ENCODE peak calls at places on chromosomes 13 and 19, in eight cellular contexts. One of them, this sample, is unnamed.

GRCh38 chr13:67990868-67991267 is 760.7 kb upstream of the PCDH9 start:
- DNase-seq in stimulated activated CD4-positive, alpha-beta T cell treated with anti-CD3 and anti-CD28 coated beads, TNF-alpha, amount 100 ng/mL, for 4 hours: no peak
- DNase-seq in NCI-H1436 treated with DMSO at 0.1 percent for 48 hours: no peak
- DNase-seq in A172: no peak
- DNase-seq in ELF-1: no peak
- DNase-seq in caudate nucleus: no peak
- DNase-seq in fibroblast of lung: no peak
- DNase-seq in stomach: no peak
- DNase-seq in this sample: no peak

GRCh38 chr13:106151056-106151699 is 384.3 kb downstream of the EFNB2 start:
- DNase-seq in stimulated activated CD4-positive, alpha-beta T cell treated with anti-CD3 and anti-CD28 coated beads, TNF-alpha, amount 100 ng/mL, for 4 hours: no peak
- DNase-seq in NCI-H1436 treated with DMSO at 0.1 percent for 48 hours: no peak
- DNase-seq in A172: peak; percentile 100
- DNase-seq in ELF-1: peak; percentile 45
- DNase-seq in caudate nucleus: no peak
- DNase-seq in fibroblast of lung: peak; percentile 94
- DNase-seq in stomach: no peak
- DNase-seq in this sample: peak; percentile 76

GRCh38 chr13:84605927-84606326 is 723.7 kb upstream of the SLITRK1 start:
- DNase-seq in stimulated activated CD4-positive, alpha-beta T cell treated with anti-CD3 and anti-CD28 coated beads, TNF-alpha, amount 100 ng/mL, for 4 hours: no peak
- DNase-seq in NCI-H1436 treated with DMSO at 0.1 percent for 48 hours: no peak
- DNase-seq in A172: no peak
- DNase-seq in ELF-1: peak; percentile 22
- DNase-seq in caudate nucleus: no peak
- DNase-seq in fibroblast of lung: no peak
- DNase-seq in stomach: no peak
- DNase-seq in this sample: no peak

GRCh38 chr19:34452671-34453253 is 24.6 kb downstream of the UBA2 start:
- DNase-seq in stimulated activated CD4-positive, alpha-beta T cell treated with anti-CD3 and anti-CD28 coated beads, TNF-alpha, amount 100 ng/mL, for 4 hours: no peak
- DNase-seq in NCI-H1436 treated with DMSO at 0.1 percent for 48 hours: no peak
- DNase-seq in A172: no peak
- DNase-seq in ELF-1: no peak
- DNase-seq in caudate nucleus: no peak
- DNase-seq in fibroblast of lung: peak; percentile 9
- DNase-seq in stomach: no peak
- DNase-seq in this sample: no peak

GRCh38 chr13:31860002-31860401 is 120.7 kb downstream of the RXFP2 start:
- DNase-seq in stimulated activated CD4-positive, alpha-beta T cell treated with anti-CD3 and anti-CD28 coated beads, TNF-alpha, amount 100 ng/mL, for 4 hours: no peak
- DNase-seq in NCI-H1436 treated with DMSO at 0.1 percent for 48 hours: no peak
- DNase-seq in A172: no peak
- DNase-seq in ELF-1: no peak
- DNase-seq in caudate nucleus: no peak
- DNase-seq in fibroblast of lung: no peak
- DNase-seq in stomach: no peak
- DNase-seq in this sample: no peak

GRCh38 chr13:44219808-44220544 is 153.6 kb upstream of the SERP2 start:
- DNase-seq in stimulated activated CD4-positive, alpha-beta T cell treated with anti-CD3 and anti-CD28 coated beads, TNF-alpha, amount 100 ng/mL, for 4 hours: no peak
- DNase-seq in NCI-H1436 treated with DMSO at 0.1 percent for 48 hours: no peak
- DNase-seq in A172: peak; percentile 73
- DNase-seq in ELF-1: no peak
- DNase-seq in caudate nucleus: no peak
- DNase-seq in fibroblast of lung: peak; percentile 68
- DNase-seq in stomach: no peak
- DNase-seq in this sample: no peak

GRCh38 chr19:10769533-10770491 is 51.9 kb downstream of the DNM2 start:
- DNase-seq in stimulated activated CD4-positive, alpha-beta T cell treated with anti-CD3 and anti-CD28 coated beads, TNF-alpha, amount 100 ng/mL, for 4 hours: no peak
- DNase-seq in NCI-H1436 treated with DMSO at 0.1 percent for 48 hours: no peak
- DNase-seq in A172: peak; percentile 18
- DNase-seq in ELF-1: peak; percentile 48
- DNase-seq in caudate nucleus: peak; percentile 49
- DNase-seq in fibroblast of lung: peak; percentile 34
- DNase-seq in stomach: peak; percentile 36
- DNase-seq in this sample: peak; percentile 54

GRCh38 chr13:48318714-48319457 is 15.3 kb downstream of the RB1 start:
- DNase-seq in stimulated activated CD4-positive, alpha-beta T cell treated with anti-CD3 and anti-CD28 coated beads, TNF-alpha, amount 100 ng/mL, for 4 hours: no peak
- DNase-seq in NCI-H1436 treated with DMSO at 0.1 percent for 48 hours: no peak
- DNase-seq in A172: no peak
- DNase-seq in ELF-1: peak; percentile 4
- DNase-seq in caudate nucleus: no peak
- DNase-seq in fibroblast of lung: no peak
- DNase-seq in stomach: no peak
- DNase-seq in this sample: no peak

GRCh38 chr13:29496241-29496712 is 99.2 kb downstream of the SLC7A1 start:
- DNase-seq in stimulated activated CD4-positive, alpha-beta T cell treated with anti-CD3 and anti-CD28 coated beads, TNF-alpha, amount 100 ng/mL, for 4 hours: no peak
- DNase-seq in NCI-H1436 treated with DMSO at 0.1 percent for 48 hours: no peak
- DNase-seq in A172: no peak
- DNase-seq in ELF-1: no peak
- DNase-seq in caudate nucleus: no peak
- DNase-seq in fibroblast of lung: no peak
- DNase-seq in stomach: peak; percentile 52
- DNase-seq in this sample: no peak

GRCh38 chr13:39186205-39186880 is 148.1 kb downstream of the NHLRC3 start:
- DNase-seq in stimulated activated CD4-positive, alpha-beta T cell treated with anti-CD3 and anti-CD28 coated beads, TNF-alpha, amount 100 ng/mL, for 4 hours: no peak
- DNase-seq in NCI-H1436 treated with DMSO at 0.1 percent for 48 hours: no peak
- DNase-seq in A172: no peak
- DNase-seq in ELF-1: no peak
- DNase-seq in caudate nucleus: no peak
- DNase-seq in fibroblast of lung: no peak
- DNase-seq in stomach: no peak
- DNase-seq in this sample: no peak

GRCh38 chr13:49374585-49375290 is 69.1 kb downstream of the CAB39L start:
- DNase-seq in stimulated activated CD4-positive, alpha-beta T cell treated with anti-CD3 and anti-CD28 coated beads, TNF-alpha, amount 100 ng/mL, for 4 hours: no peak
- DNase-seq in NCI-H1436 treated with DMSO at 0.1 percent for 48 hours: no peak
- DNase-seq in A172: peak; percentile 25
- DNase-seq in ELF-1: no peak
- DNase-seq in caudate nucleus: no peak
- DNase-seq in fibroblast of lung: peak; percentile 84
- DNase-seq in stomach: no peak
- DNase-seq in this sample: peak; percentile 67

GRCh38 chr19:10552596-10553053 is 8.9 kb downstream of the ATG4D start:
- DNase-seq in stimulated activated CD4-positive, alpha-beta T cell treated with anti-CD3 and anti-CD28 coated beads, TNF-alpha, amount 100 ng/mL, for 4 hours: no peak
- DNase-seq in NCI-H1436 treated with DMSO at 0.1 percent for 48 hours: no peak
- DNase-seq in A172: peak; percentile 34
- DNase-seq in ELF-1: peak; percentile 75
- DNase-seq in caudate nucleus: no peak
- DNase-seq in fibroblast of lung: peak; percentile 17
- DNase-seq in stomach: no peak
- DNase-seq in this sample: no peak

GRCh38 chr19:33718668-33719259 is 77.9 kb upstream of the KCTD15 start:
- DNase-seq in stimulated activated CD4-positive, alpha-beta T cell treated with anti-CD3 and anti-CD28 coated beads, TNF-alpha, amount 100 ng/mL, for 4 hours: no peak
- DNase-seq in NCI-H1436 treated with DMSO at 0.1 percent for 48 hours: no peak
- DNase-seq in A172: no peak
- DNase-seq in ELF-1: peak; percentile 8
- DNase-seq in caudate nucleus: no peak
- DNase-seq in fibroblast of lung: no peak
- DNase-seq in stomach: no peak
- DNase-seq in this sample: no peak

GRCh38 chr19:14081797-14082674 is 3.5 kb downstream of the C19orf67 start:
- DNase-seq in stimulated activated CD4-positive, alpha-beta T cell treated with anti-CD3 and anti-CD28 coated beads, TNF-alpha, amount 100 ng/mL, for 4 hours: peak; percentile 19
- DNase-seq in NCI-H1436 treated with DMSO at 0.1 percent for 48 hours: no peak
- DNase-seq in A172: no peak
- DNase-seq in ELF-1: no peak
- DNase-seq in caudate nucleus: peak; percentile 56
- DNase-seq in fibroblast of lung: no peak
- DNase-seq in stomach: peak; percentile 45
- DNase-seq in this sample: no peak

GRCh38 chr13:37775871-37776270 is 93.7 kb downstream of the TRPC4 start:
- DNase-seq in stimulated activated CD4-positive, alpha-beta T cell treated with anti-CD3 and anti-CD28 coated beads, TNF-alpha, amount 100 ng/mL, for 4 hours: no peak
- DNase-seq in NCI-H1436 treated with DMSO at 0.1 percent for 48 hours: no peak
- DNase-seq in A172: no peak
- DNase-seq in ELF-1: no peak
- DNase-seq in caudate nucleus: no peak
- DNase-seq in fibroblast of lung: peak; percentile 10
- DNase-seq in stomach: no peak
- DNase-seq in this sample: no peak

GRCh38 chr19:20513179-20513934 is 52.2 kb downstream of the ZNF737 start:
- DNase-seq in stimulated activated CD4-positive, alpha-beta T cell treated with anti-CD3 and anti-CD28 coated beads, TNF-alpha, amount 100 ng/mL, for 4 hours: no peak
- DNase-seq in NCI-H1436 treated with DMSO at 0.1 percent for 48 hours: no peak
- DNase-seq in A172: no peak
- DNase-seq in ELF-1: peak; percentile 7
- DNase-seq in caudate nucleus: no peak
- DNase-seq in fibroblast of lung: no peak
- DNase-seq in stomach: no peak
- DNase-seq in this sample: no peak

GRCh38 chr19:45824041-45824471 is 8.9 kb upstream of the RSPH6A start:
- DNase-seq in stimulated activated CD4-positive, alpha-beta T cell treated with anti-CD3 and anti-CD28 coated beads, TNF-alpha, amount 100 ng/mL, for 4 hours: no peak
- DNase-seq in NCI-H1436 treated with DMSO at 0.1 percent for 48 hours: no peak
- DNase-seq in A172: no peak
- DNase-seq in ELF-1: no peak
- DNase-seq in caudate nucleus: no peak
- DNase-seq in fibroblast of lung: no peak
- DNase-seq in stomach: peak; percentile 71
- DNase-seq in this sample: no peak

GRCh38 chr13:50230365-50230978 is 215.2 kb downstream of the KCNRG start:
- DNase-seq in stimulated activated CD4-positive, alpha-beta T cell treated with anti-CD3 and anti-CD28 coated beads, TNF-alpha, amount 100 ng/mL, for 4 hours: no peak
- DNase-seq in NCI-H1436 treated with DMSO at 0.1 percent for 48 hours: no peak
- DNase-seq in A172: no peak
- DNase-seq in ELF-1: no peak
- DNase-seq in caudate nucleus: no peak
- DNase-seq in fibroblast of lung: peak; percentile 90
- DNase-seq in stomach: no peak
- DNase-seq in this sample: no peak

GRCh38 chr19:10486551-10486950 is 16.6 kb downstream of the KEAP1 start:
- DNase-seq in stimulated activated CD4-positive, alpha-beta T cell treated with anti-CD3 and anti-CD28 coated beads, TNF-alpha, amount 100 ng/mL, for 4 hours: no peak
- DNase-seq in NCI-H1436 treated with DMSO at 0.1 percent for 48 hours: no peak
- DNase-seq in A172: no peak
- DNase-seq in ELF-1: no peak
- DNase-seq in caudate nucleus: no peak
- DNase-seq in fibroblast of lung: no peak
- DNase-seq in stomach: no peak
- DNase-seq in this sample: no peak

GRCh38 chr19:13211426-13212308 is 61.5 kb downstream of the IER2 start:
- DNase-seq in stimulated activated CD4-positive, alpha-beta T cell treated with anti-CD3 and anti-CD28 coated beads, TNF-alpha, amount 100 ng/mL, for 4 hours: no peak
- DNase-seq in NCI-H1436 treated with DMSO at 0.1 percent for 48 hours: no peak
- DNase-seq in A172: no peak
- DNase-seq in ELF-1: no peak
- DNase-seq in caudate nucleus: no peak
- DNase-seq in fibroblast of lung: no peak
- DNase-seq in stomach: no peak
- DNase-seq in this sample: no peak

GRCh38 chr13:113083022-113083373 is 22.6 kb upstream of the F7 start:
- DNase-seq in stimulated activated CD4-positive, alpha-beta T cell treated with anti-CD3 and anti-CD28 coated beads, TNF-alpha, amount 100 ng/mL, for 4 hours: no peak
- DNase-seq in NCI-H1436 treated with DMSO at 0.1 percent for 48 hours: no peak
- DNase-seq in A172: no peak
- DNase-seq in ELF-1: no peak
- DNase-seq in caudate nucleus: no peak
- DNase-seq in fibroblast of lung: no peak
- DNase-seq in stomach: no peak
- DNase-seq in this sample: no peak

GRCh38 chr19:12778020-12778904 is 2.9 kb upstream of the HOOK2 start:
- DNase-seq in stimulated activated CD4-positive, alpha-beta T cell treated with anti-CD3 and anti-CD28 coated beads, TNF-alpha, amount 100 ng/mL, for 4 hours: no peak
- DNase-seq in NCI-H1436 treated with DMSO at 0.1 percent for 48 hours: no peak
- DNase-seq in A172: peak; percentile 77
- DNase-seq in ELF-1: peak; percentile 57
- DNase-seq in caudate nucleus: peak; percentile 49
- DNase-seq in fibroblast of lung: peak; percentile 78
- DNase-seq in stomach: peak; percentile 79
- DNase-seq in this sample: peak; percentile 57

GRCh38 chr13:46472384-46472783 is 80.6 kb upstream of the LRCH1 start:
- DNase-seq in stimulated activated CD4-positive, alpha-beta T cell treated with anti-CD3 and anti-CD28 coated beads, TNF-alpha, amount 100 ng/mL, for 4 hours: no peak
- DNase-seq in NCI-H1436 treated with DMSO at 0.1 percent for 48 hours: no peak
- DNase-seq in A172: no peak
- DNase-seq in ELF-1: peak; percentile 28
- DNase-seq in caudate nucleus: no peak
- DNase-seq in fibroblast of lung: no peak
- DNase-seq in stomach: no peak
- DNase-seq in this sample: no peak

GRCh38 chr13:30696278-30697176 is 38.8 kb upstream of the ALOX5AP start:
- DNase-seq in stimulated activated CD4-positive, alpha-beta T cell treated with anti-CD3 and anti-CD28 coated beads, TNF-alpha, amount 100 ng/mL, for 4 hours: no peak
- DNase-seq in NCI-H1436 treated with DMSO at 0.1 percent for 48 hours: no peak
- DNase-seq in A172: peak; percentile 32
- DNase-seq in ELF-1: peak; percentile 35
- DNase-seq in caudate nucleus: no peak
- DNase-seq in fibroblast of lung: no peak
- DNase-seq in stomach: no peak
- DNase-seq in this sample: no peak